ENCODE peak calls at places on chromosome 12, in seven cellular contexts. One of them, this sample, is unnamed.

GRCh38 chr12:75738486-75738885 is 227.1 kb upstream of the KRR1 start:
- DNase-seq in HEK293T: no peak
- DNase-seq in GM04504: no peak
- DNase-seq in mesendoderm: no peak
- DNase-seq in NCI-H460: no peak
- DNase-seq in activated CD8-positive, alpha-beta T cell treated with anti-CD3 and anti-CD28 coated beads for 36 hours: peak
- DNase-seq in HS-5: no peak
- DNase-seq in this sample: no peak

GRCh38 chr12:127270193-127270592 is 996.8 kb upstream of the TMEM132C start:
- DNase-seq in mesendoderm: no peak
- DNase-seq in GM04504: peak
- DNase-seq in HEK293T: no peak
- DNase-seq in HS-5: peak
- DNase-seq in NCI-H460: no peak
- DNase-seq in activated CD8-positive, alpha-beta T cell treated with anti-CD3 and anti-CD28 coated beads for 36 hours: no peak
- DNase-seq in this sample: no peak

GRCh38 chr12:110109037-110109836 is 14.9 kb upstream of the IFT81 start:
- DNase-seq in activated CD8-positive, alpha-beta T cell treated with anti-CD3 and anti-CD28 coated beads for 36 hours: no peak
- DNase-seq in mesendoderm: peak
- DNase-seq in GM04504: peak
- DNase-seq in HS-5: peak
- DNase-seq in HEK293T: no peak
- DNase-seq in NCI-H460: no peak
- DNase-seq in this sample: no peak

GRCh38 chr12:95710386-95710785 is 80.2 kb downstream of the NTN4 start:
- DNase-seq in GM04504: no peak
- DNase-seq in NCI-H460: no peak
- DNase-seq in activated CD8-positive, alpha-beta T cell treated with anti-CD3 and anti-CD28 coated beads for 36 hours: no peak
- DNase-seq in HEK293T: no peak
- DNase-seq in mesendoderm: no peak
- DNase-seq in HS-5: no peak
- DNase-seq in this sample: no peak

GRCh38 chr12:28497889-28498411 is 307.7 kb downstream of the CCDC91 start:
- DNase-seq in GM04504: no peak
- DNase-seq in HS-5: peak
- DNase-seq in HEK293T: no peak
- DNase-seq in mesendoderm: no peak
- DNase-seq in NCI-H460: no peak
- DNase-seq in activated CD8-positive, alpha-beta T cell treated with anti-CD3 and anti-CD28 coated beads for 36 hours: peak
- DNase-seq in this sample: peak

GRCh38 chr12:57765003-57765697 is 1.7 kb downstream of the CYP27B1 start:
- DNase-seq in HEK293T: no peak
- DNase-seq in mesendoderm: peak
- DNase-seq in GM04504: no peak
- DNase-seq in NCI-H460: no peak
- DNase-seq in HS-5: no peak
- DNase-seq in activated CD8-positive, alpha-beta T cell treated with anti-CD3 and anti-CD28 coated beads for 36 hours: peak
- DNase-seq in this sample: peak

GRCh38 chr12:25811656-25812126 is 146.8 kb upstream of the RASSF8 start:
- DNase-seq in HEK293T: peak
- DNase-seq in NCI-H460: peak
- DNase-seq in activated CD8-positive, alpha-beta T cell treated with anti-CD3 and anti-CD28 coated beads for 36 hours: peak
- DNase-seq in mesendoderm: no peak
- DNase-seq in HS-5: no peak
- DNase-seq in GM04504: peak
- DNase-seq in this sample: peak

GRCh38 chr12:31736472-31736871 is 7.7 kb upstream of the AMN1 start:
- DNase-seq in NCI-H460: no peak
- DNase-seq in GM04504: peak
- DNase-seq in activated CD8-positive, alpha-beta T cell treated with anti-CD3 and anti-CD28 coated beads for 36 hours: peak
- DNase-seq in mesendoderm: no peak
- DNase-seq in HS-5: peak
- DNase-seq in HEK293T: no peak
- DNase-seq in this sample: no peak

GRCh38 chr12:125185740-125186470 is 120.7 kb downstream of the AACS start:
- DNase-seq in HS-5: no peak
- DNase-seq in GM04504: peak
- DNase-seq in mesendoderm: peak
- DNase-seq in HEK293T: peak
- DNase-seq in activated CD8-positive, alpha-beta T cell treated with anti-CD3 and anti-CD28 coated beads for 36 hours: peak
- DNase-seq in NCI-H460: peak
- DNase-seq in this sample: peak

GRCh38 chr12:449203-449602 is 10.5 kb upstream of the B4GALNT3 start:
- DNase-seq in NCI-H460: no peak
- DNase-seq in HS-5: no peak
- DNase-seq in mesendoderm: no peak
- DNase-seq in HEK293T: no peak
- DNase-seq in activated CD8-positive, alpha-beta T cell treated with anti-CD3 and anti-CD28 coated beads for 36 hours: no peak
- DNase-seq in GM04504: no peak
- DNase-seq in this sample: no peak

GRCh38 chr12:58860788-58861240 is 59.5 kb downstream of the LRIG3 start:
- DNase-seq in HEK293T: no peak
- DNase-seq in GM04504: no peak
- DNase-seq in mesendoderm: no peak
- DNase-seq in HS-5: no peak
- DNase-seq in activated CD8-positive, alpha-beta T cell treated with anti-CD3 and anti-CD28 coated beads for 36 hours: no peak
- DNase-seq in NCI-H460: no peak
- DNase-seq in this sample: no peak

GRCh38 chr12:52025301-52026172 is 18.8 kb downstream of the TAMALIN start:
- DNase-seq in HEK293T: peak
- DNase-seq in mesendoderm: peak
- DNase-seq in NCI-H460: peak
- DNase-seq in activated CD8-positive, alpha-beta T cell treated with anti-CD3 and anti-CD28 coated beads for 36 hours: peak
- DNase-seq in GM04504: peak
- DNase-seq in HS-5: peak
- DNase-seq in this sample: peak

GRCh38 chr12:24631691-24632090 is 317.2 kb downstream of the BCAT1 start:
- DNase-seq in activated CD8-positive, alpha-beta T cell treated with anti-CD3 and anti-CD28 coated beads for 36 hours: no peak
- DNase-seq in NCI-H460: no peak
- DNase-seq in HEK293T: no peak
- DNase-seq in mesendoderm: no peak
- DNase-seq in GM04504: no peak
- DNase-seq in HS-5: no peak
- DNase-seq in this sample: no peak

GRCh38 chr12:27523305-27523641 is 733 bp upstream of the PPFIBP1 start:
- DNase-seq in mesendoderm: peak
- DNase-seq in HEK293T: no peak
- DNase-seq in GM04504: no peak
- DNase-seq in activated CD8-positive, alpha-beta T cell treated with anti-CD3 and anti-CD28 coated beads for 36 hours: no peak
- DNase-seq in HS-5: no peak
- DNase-seq in NCI-H460: no peak
- DNase-seq in this sample: peak

GRCh38 chr12:121202407-121203355 is 7.2 kb upstream of the P2RX4 start:
- DNase-seq in activated CD8-positive, alpha-beta T cell treated with anti-CD3 and anti-CD28 coated beads for 36 hours: no peak
- DNase-seq in HS-5: no peak
- DNase-seq in mesendoderm: no peak
- DNase-seq in NCI-H460: no peak
- DNase-seq in HEK293T: no peak
- DNase-seq in GM04504: no peak
- DNase-seq in this sample: no peak

GRCh38 chr12:92075425-92075891 is 70.2 kb downstream of the BTG1 start:
- DNase-seq in HS-5: peak
- DNase-seq in HEK293T: no peak
- DNase-seq in NCI-H460: no peak
- DNase-seq in GM04504: peak
- DNase-seq in activated CD8-positive, alpha-beta T cell treated with anti-CD3 and anti-CD28 coated beads for 36 hours: no peak
- DNase-seq in mesendoderm: peak
- DNase-seq in this sample: no peak

GRCh38 chr12:4957781-4958180 is 48.1 kb downstream of the KCNA1 start:
- DNase-seq in mesendoderm: no peak
- DNase-seq in activated CD8-positive, alpha-beta T cell treated with anti-CD3 and anti-CD28 coated beads for 36 hours: no peak
- DNase-seq in NCI-H460: no peak
- DNase-seq in HS-5: no peak
- DNase-seq in HEK293T: no peak
- DNase-seq in GM04504: no peak
- DNase-seq in this sample: no peak

This sample was measured in MM.1S.